ENCODE peak calls at places on chromosomes 4 and X, in five cellular contexts. One of them, this sample, is unnamed.

GRCh38 chrX:71872542-71873458 is 37.8 kb upstream of the NHSL2 start:
- DNase-seq in HT1080: no peak
- DNase-seq in GM04504: no peak
- DNase-seq in progenitor cell of endocrine pancreas: no peak
- DNase-seq in choroid plexus epithelial cell: no peak
- DNase-seq in this sample: no peak

GRCh38 chrX:115234220-115234557 is 293 bp upstream of the LRCH2 start:
- DNase-seq in HT1080: peak; percentile 0
- DNase-seq in GM04504: no peak
- DNase-seq in progenitor cell of endocrine pancreas: no peak
- DNase-seq in choroid plexus epithelial cell: peak; percentile 36
- DNase-seq in this sample: no peak

GRCh38 chr4:32775049-32775448 is 2054.9 kb downstream of the PCDH7 start:
- DNase-seq in HT1080: peak; percentile 52
- DNase-seq in GM04504: no peak
- DNase-seq in progenitor cell of endocrine pancreas: no peak
- DNase-seq in choroid plexus epithelial cell: peak; percentile 67
- DNase-seq in this sample: no peak

GRCh38 chr4:93908778-93909177 is 80.2 kb downstream of the ATOH1 start:
- DNase-seq in HT1080: no peak
- DNase-seq in GM04504: no peak
- DNase-seq in progenitor cell of endocrine pancreas: no peak
- DNase-seq in choroid plexus epithelial cell: no peak
- DNase-seq in this sample: no peak

GRCh38 chr4:125313497-125313896 is 1.3 kb upstream of the FAT4 start:
- DNase-seq in HT1080: peak; percentile 86
- DNase-seq in GM04504: peak; percentile 78
- DNase-seq in progenitor cell of endocrine pancreas: peak; percentile 39
- DNase-seq in choroid plexus epithelial cell: peak; percentile 95
- DNase-seq in this sample: no peak

GRCh38 chr4:3780347-3781171 is 14.4 kb downstream of the ADRA2C start:
- DNase-seq in HT1080: no peak
- DNase-seq in GM04504: no peak
- DNase-seq in progenitor cell of endocrine pancreas: no peak
- DNase-seq in choroid plexus epithelial cell: no peak
- DNase-seq in this sample: no peak

GRCh38 chrX:19852014-19853005 is 35.1 kb downstream of the SH3KBP1 start:
- DNase-seq in HT1080: peak; percentile 70
- DNase-seq in GM04504: no peak
- DNase-seq in progenitor cell of endocrine pancreas: no peak
- DNase-seq in choroid plexus epithelial cell: peak; percentile 74
- DNase-seq in this sample: no peak

GRCh38 chr4:55549888-55550287 is 3.2 kb upstream of the CLOCK start:
- DNase-seq in HT1080: peak; percentile 88
- DNase-seq in GM04504: peak; percentile 32
- DNase-seq in progenitor cell of endocrine pancreas: no peak
- DNase-seq in choroid plexus epithelial cell: peak; percentile 81
- DNase-seq in this sample: no peak

GRCh38 chr4:170853422-170854021 is 763.8 kb upstream of the AADAT start:
- DNase-seq in HT1080: peak; percentile 56
- DNase-seq in GM04504: peak; percentile 12
- DNase-seq in progenitor cell of endocrine pancreas: peak; percentile 22
- DNase-seq in choroid plexus epithelial cell: peak; percentile 78
- DNase-seq in this sample: peak; percentile 69

GRCh38 chr4:139557506-139558110 is 1.6 kb upstream of the SETD7 start:
- DNase-seq in HT1080: no peak
- DNase-seq in GM04504: no peak
- DNase-seq in progenitor cell of endocrine pancreas: no peak
- DNase-seq in choroid plexus epithelial cell: no peak
- DNase-seq in this sample: no peak

GRCh38 chr4:84681488-84682274 is 98.8 kb downstream of the CDS1 start:
- DNase-seq in HT1080: peak; percentile 75
- DNase-seq in GM04504: peak; percentile 38
- DNase-seq in progenitor cell of endocrine pancreas: no peak
- DNase-seq in choroid plexus epithelial cell: peak; percentile 91
- DNase-seq in this sample: no peak

GRCh38 chr4:8464376-8464775 is 23.8 kb downstream of the TRMT44 start:
- DNase-seq in HT1080: no peak
- DNase-seq in GM04504: no peak
- DNase-seq in progenitor cell of endocrine pancreas: no peak
- DNase-seq in choroid plexus epithelial cell: no peak
- DNase-seq in this sample: no peak

GRCh38 chrX:131068945-131069719 is 11.0 kb downstream of the ARHGAP36 start:
- DNase-seq in HT1080: peak; percentile 58
- DNase-seq in GM04504: no peak
- DNase-seq in progenitor cell of endocrine pancreas: peak; percentile 69
- DNase-seq in choroid plexus epithelial cell: peak; percentile 5
- DNase-seq in this sample: no peak

GRCh38 chr4:126533176-126533575 is 1099.6 kb upstream of the INTU start:
- DNase-seq in HT1080: no peak
- DNase-seq in GM04504: no peak
- DNase-seq in progenitor cell of endocrine pancreas: no peak
- DNase-seq in choroid plexus epithelial cell: peak; percentile 18
- DNase-seq in this sample: no peak

GRCh38 chrX:147570483-147570882 is 341.2 kb upstream of the FMR1 start:
- DNase-seq in HT1080: no peak
- DNase-seq in GM04504: no peak
- DNase-seq in progenitor cell of endocrine pancreas: no peak
- DNase-seq in choroid plexus epithelial cell: no peak
- DNase-seq in this sample: no peak

GRCh38 chrX:1464282-1465131 is 11.8 kb upstream of the ASMTL start:
- DNase-seq in HT1080: no peak
- DNase-seq in GM04504: no peak
- DNase-seq in progenitor cell of endocrine pancreas: peak; percentile 4
- DNase-seq in choroid plexus epithelial cell: no peak
- DNase-seq in this sample: no peak

GRCh38 chr4:148831945-148832344 is 389.7 kb upstream of the NR3C2 start:
- DNase-seq in HT1080: peak; percentile 87
- DNase-seq in GM04504: peak; percentile 56
- DNase-seq in progenitor cell of endocrine pancreas: no peak
- DNase-seq in choroid plexus epithelial cell: peak; percentile 77
- DNase-seq in this sample: no peak

GRCh38 chr4:118835896-118836762 is at the start of gene SEC24D:
- DNase-seq in HT1080: peak; percentile 77
- DNase-seq in GM04504: peak; percentile 71
- DNase-seq in progenitor cell of endocrine pancreas: peak; percentile 88
- DNase-seq in choroid plexus epithelial cell: peak; percentile 89
- DNase-seq in this sample: peak; percentile 66

GRCh38 chrX:38105216-38105725 is 98.9 kb downstream of the SYTL5 start:
- DNase-seq in HT1080: no peak
- DNase-seq in GM04504: no peak
- DNase-seq in progenitor cell of endocrine pancreas: no peak
- DNase-seq in choroid plexus epithelial cell: no peak
- DNase-seq in this sample: no peak

GRCh38 chr4:124948976-124949597 is 236.6 kb upstream of the ANKRD50 start:
- DNase-seq in HT1080: no peak
- DNase-seq in GM04504: no peak
- DNase-seq in progenitor cell of endocrine pancreas: no peak
- DNase-seq in choroid plexus epithelial cell: peak; percentile 68
- DNase-seq in this sample: no peak

GRCh38 chrX:150236304-150236703 is 126.8 kb upstream of the MAMLD1 start:
- DNase-seq in HT1080: peak; percentile 7
- DNase-seq in GM04504: no peak
- DNase-seq in progenitor cell of endocrine pancreas: no peak
- DNase-seq in choroid plexus epithelial cell: no peak
- DNase-seq in this sample: peak; percentile 14

GRCh38 chr4:154731756-154732155 is 12.0 kb upstream of the LRAT start:
- DNase-seq in HT1080: no peak
- DNase-seq in GM04504: no peak
- DNase-seq in progenitor cell of endocrine pancreas: no peak
- DNase-seq in choroid plexus epithelial cell: no peak
- DNase-seq in this sample: no peak

GRCh38 chr4:80484707-80485106 is 149.2 kb downstream of the CFAP299 start:
- DNase-seq in HT1080: no peak
- DNase-seq in GM04504: no peak
- DNase-seq in progenitor cell of endocrine pancreas: no peak
- DNase-seq in choroid plexus epithelial cell: peak; percentile 1
- DNase-seq in this sample: no peak

GRCh38 chrX:15404712-15405111 is 20.5 kb upstream of the VEGFD start:
- DNase-seq in HT1080: no peak
- DNase-seq in GM04504: no peak
- DNase-seq in progenitor cell of endocrine pancreas: no peak
- DNase-seq in choroid plexus epithelial cell: peak; percentile 66
- DNase-seq in this sample: no peak

GRCh38 chrX:19410259-19410658 is 66.5 kb downstream of the PDHA1 start:
- DNase-seq in HT1080: no peak
- DNase-seq in GM04504: no peak
- DNase-seq in progenitor cell of endocrine pancreas: no peak
- DNase-seq in choroid plexus epithelial cell: no peak
- DNase-seq in this sample: no peak

GRCh38 chr4:85728471-85728870 is 253.5 kb downstream of the ARHGAP24 start:
- DNase-seq in HT1080: no peak
- DNase-seq in GM04504: no peak
- DNase-seq in progenitor cell of endocrine pancreas: no peak
- DNase-seq in choroid plexus epithelial cell: no peak
- DNase-seq in this sample: no peak

GRCh38 chrX:13569479-13570244 is at the start of gene EGFL6:
- DNase-seq in HT1080: no peak
- DNase-seq in GM04504: no peak
- DNase-seq in progenitor cell of endocrine pancreas: peak; percentile 10
- DNase-seq in choroid plexus epithelial cell: no peak
- DNase-seq in this sample: no peak

This sample was measured in H1.